ENCODE peak calls at places on chromosomes 1 and 21, in four cellular contexts. Q is H9, S is hepatocyte, D is fibroblast of lung. Y is an unnamed sample.
A peak's percentile ranks its signal among the peaks of the same experiment; 100 is the strongest.

GRCh38 chr1:154213274-154213673 is 7.1 kb upstream of the CFAP141 start:
- DNase-seq in Q (no peak), S (no peak), D (no peak), Y (no peak)

GRCh38 chr1:188715566-188715965 is 1762.1 kb downstream of the BRINP3 start:
- DNase-seq in Q (no peak), S (no peak), D (no peak), Y (no peak)

GRCh38 chr1:239456788-239457187 is 70.4 kb downstream of the CHRM3 start:
- DNase-seq in Q (no peak), S (no peak), D (no peak), Y (no peak)

GRCh38 chr1:178867670-178868069 is 3.2 kb downstream of the ANGPTL1 start:
- DNase-seq in Q (no peak), S (no peak), D (peak; percentile 66), Y (no peak)

GRCh38 chr1:207698822-207699483 is 52.9 kb upstream of the CD46 start:
- DNase-seq in Q (peak; percentile 74), S (peak; percentile 80), D (peak; percentile 67), Y (no peak)

GRCh38 chr1:40897499-40897898 is 35.3 kb upstream of the CITED4 start:
- DNase-seq in Q (peak; percentile 8), S (no peak), D (peak; percentile 13), Y (peak; percentile 61)

GRCh38 chr1:59332983-59333382 is 36.1 kb downstream of the FGGY start:
- DNase-seq in Q (no peak), S (no peak), D (peak; percentile 52), Y (peak; percentile 48)

GRCh38 chr1:152115344-152115743 is at the start of gene TCHH:
- DNase-seq in Q (no peak), S (no peak), D (no peak), Y (no peak)

GRCh38 chr1:70455291-70455690 is 44.2 kb downstream of the CTH start:
- DNase-seq in Q (no peak), S (no peak), D (peak; percentile 22), Y (no peak)

GRCh38 chr1:43427524-43427923 is 26.2 kb downstream of the HYI start:
- DNase-seq in Q (no peak), S (no peak), D (no peak), Y (no peak)

GRCh38 chr1:205041121-205041758 is 1.8 kb upstream of the CNTN2 start:
- DNase-seq in Q (no peak), S (no peak), D (no peak), Y (no peak)

GRCh38 chr1:71706030-71706671 is 576.2 kb downstream of the NEGR1 start:
- DNase-seq in Q (no peak), S (peak; percentile 4), D (peak; percentile 9), Y (no peak)

GRCh38 chr1:183210678-183211077 is 24.6 kb downstream of the LAMC2 start:
- DNase-seq in Q (no peak), S (no peak), D (no peak), Y (no peak)

GRCh38 chr1:180116964-180117763 is 37.5 kb upstream of the QSOX1 start:
- DNase-seq in Q (no peak), S (peak; percentile 60), D (peak; percentile 65), Y (no peak)

GRCh38 chr1:10155087-10155712 is 55.2 kb upstream of the KIF1B start:
- DNase-seq in Q (no peak), S (no peak), D (peak; percentile 71), Y (no peak)

GRCh38 chr1:236518343-236518742 is 5.4 kb upstream of the LGALS8 start:
- DNase-seq in Q (no peak), S (no peak), D (no peak), Y (no peak)

GRCh38 chr1:222171005-222171404 is 376.9 kb downstream of the HHIPL2 start:
- DNase-seq in Q (peak; percentile 31), S (peak; percentile 56), D (peak; percentile 78), Y (peak; percentile 7)

GRCh38 chr21:43361493-43362296 is 65.2 kb downstream of the SIK1 start:
- DNase-seq in Q (no peak), S (peak; percentile 52), D (peak; percentile 69), Y (peak; percentile 66)

GRCh38 chr1:151760597-151761385 is 2.5 kb downstream of the MRPL9 start:
- DNase-seq in Q (no peak), S (no peak), D (no peak), Y (no peak)

GRCh38 chr1:97200627-97201026 is 479.0 kb downstream of the PTBP2 start:
- DNase-seq in Q (no peak), S (no peak), D (no peak), Y (no peak)

GRCh38 chr1:39675220-39675619 is 3.3 kb upstream of the NT5C1A start:
- DNase-seq in Q (no peak), S (no peak), D (no peak), Y (peak; percentile 9)

GRCh38 chr1:172746091-172746949 is 87.4 kb downstream of the FASLG start:
- DNase-seq in Q (no peak), S (peak; percentile 70), D (peak; percentile 99), Y (peak; percentile 53)

GRCh38 chr1:37315236-37315870 is 159.0 kb upstream of the ZC3H12A start:
- DNase-seq in Q (peak; percentile 60), S (no peak), D (no peak), Y (no peak)

GRCh38 chr1:248924696-248925532 is 18.9 kb downstream of the PGBD2 start:
- DNase-seq in Q (peak; percentile 53), S (peak; percentile 58), D (peak; percentile 58), Y (no peak)

GRCh38 chr1:32427264-32427963 is 33.2 kb upstream of the BSDC1 start:
- DNase-seq in Q (no peak), S (no peak), D (no peak), Y (no peak)

GRCh38 chr1:27218736-27219135 is 15.7 kb upstream of the WDTC1 start:
- DNase-seq in Q (no peak), S (no peak), D (no peak), Y (no peak)

GRCh38 chr1:235835226-235835625 is 31.5 kb downstream of the LYST start:
- DNase-seq in Q (no peak), S (peak; percentile 11), D (peak; percentile 61), Y (no peak)

GRCh38 chr1:203764105-203765028 is 616 bp upstream of the LAX1 start:
- DNase-seq in Q (no peak), S (no peak), D (no peak), Y (no peak)

GRCh38 chr1:198497326-198498220 is 42.9 kb downstream of the ATP6V1G3 start:
- DNase-seq in Q (no peak), S (no peak), D (peak; percentile 76), Y (no peak)

GRCh38 chr1:19606817-19607706 is 37.0 kb upstream of the NBL1 start:
- DNase-seq in Q (no peak), S (no peak), D (peak; percentile 67), Y (no peak)

GRCh38 chr1:19610282-19610978 is 33.7 kb upstream of the NBL1 start:
- DNase-seq in Q (no peak), S (no peak), D (no peak), Y (no peak)

GRCh38 chr1:19608232-19608631 is 35.9 kb upstream of the NBL1 start:
- DNase-seq in Q (no peak), S (no peak), D (no peak), Y (no peak)

GRCh38 chr1:19602486-19602885 is 41.6 kb upstream of the NBL1 start:
- DNase-seq in Q (no peak), S (no peak), D (peak; percentile 36), Y (no peak)

GRCh38 chr1:19605884-19606442 is 38.1 kb upstream of the NBL1 start:
- DNase-seq in Q (no peak), S (no peak), D (no peak), Y (no peak)
- H4K20me1 ChIP-seq in Q (peaks cover 2% of the 10 kb centered on the region), S (peaks cover 46% of the 10 kb centered on the region), D (no peaks in the 10 kb centered on the region), Y (peaks cover 5% of the 10 kb centered on the region)

GRCh38 chr1:176466514-176466913 is 3.5 kb downstream of the PAPPA2 start:
- DNase-seq in Q (peak; percentile 46), S (peak; percentile 41), D (no peak), Y (peak; percentile 1)
- H3K27ac ChIP-seq in Q (no peak overlapping the region), S (no peak overlapping the region), D (no peak overlapping the region), Y (no peak overlapping the region)

GRCh38 chr1:206573772-206574161 is 38.5 kb downstream of the EIF2D start:
- DNase-seq in Q (no peak), S (no peak), D (no peak), Y (no peak)
- H4K20me1 ChIP-seq in Q (no peaks in the 10 kb centered on the region), S (no peaks in the 10 kb centered on the region), D (no peaks in the 10 kb centered on the region), Y (no peaks in the 10 kb centered on the region)

DNA sequence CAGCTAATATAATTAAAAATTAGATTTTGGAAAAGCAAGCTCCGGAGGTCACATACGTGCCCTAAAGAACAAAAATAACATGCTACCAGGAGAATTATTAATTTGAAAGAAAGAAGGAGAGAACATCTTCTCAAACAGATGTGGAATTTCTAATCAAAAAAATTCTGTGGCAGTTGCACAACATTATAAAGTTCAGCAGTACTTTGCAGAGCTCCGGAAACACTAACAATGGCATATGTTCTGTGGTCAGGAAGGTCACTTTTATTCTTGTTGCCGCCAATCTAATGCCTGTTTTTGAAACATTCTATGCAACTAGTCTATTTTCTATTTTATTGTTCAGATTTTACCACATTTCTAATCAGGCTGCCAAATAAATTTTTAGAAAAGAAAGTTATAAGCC is 186.8 kb downstream of the SMYD3 start:
- DNase-seq in Q (no peak), S (no peak), D (peak; percentile 57), Y (no peak)
- H3K27ac ChIP-seq in Q (no peak overlapping the region), S (no peak overlapping the region), D (no peak overlapping the region), Y (no peak overlapping the region)

GRCh38 chr1:164784960-164785359 is 226.0 kb downstream of the PBX1 start:
- DNase-seq in Q (no peak), S (no peak), D (no peak), Y (no peak)
- H4K20me1 ChIP-seq in Q (no peaks in the 10 kb centered on the region), S (no peaks in the 10 kb centered on the region), D (no peaks in the 10 kb centered on the region), Y (no peaks in the 10 kb centered on the region)

GRCh38 chr21:31710586-31710985 is 21.3 kb downstream of the SCAF4 start:
- DNase-seq in Q (no peak), S (no peak), D (peak; percentile 57), Y (no peak)
- H3K27ac ChIP-seq in Q (no peak overlapping the region), S (no peak overlapping the region), D (no peak overlapping the region), Y (no peak overlapping the region)

GRCh38 chr21:44615881-44616590 is 4.2 kb downstream of the KRTAP10-8 start:
- DNase-seq in Q (no peak), S (no peak), D (no peak), Y (no peak)
- H4K20me1 ChIP-seq in Q (no peaks in the 10 kb centered on the region), S (no peaks in the 10 kb centered on the region), D (no peaks in the 10 kb centered on the region), Y (no peaks in the 10 kb centered on the region)

DNA sequence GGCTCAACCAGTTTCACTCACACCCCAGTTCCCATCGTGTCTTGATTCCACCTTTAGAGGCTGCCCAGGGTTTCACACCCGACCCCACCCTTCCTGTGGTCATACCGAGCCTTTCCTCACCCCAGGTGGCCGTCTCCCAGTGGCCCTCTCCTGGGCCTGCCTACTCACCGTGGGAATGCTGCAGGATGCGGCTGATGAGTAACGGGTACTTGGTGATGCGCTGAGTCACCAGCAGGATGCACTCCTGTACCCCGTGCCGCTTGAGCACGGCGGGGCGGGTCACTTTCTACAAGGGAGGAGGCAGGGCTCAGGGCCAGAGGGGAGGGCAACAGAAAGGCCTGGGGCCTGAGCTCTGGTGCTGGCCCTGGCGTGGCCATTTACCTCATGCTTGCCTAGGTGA is 16.4 kb downstream of the ARHGEF2 start:
- DNase-seq in Q (peak; percentile 48), S (no peak), D (peak; percentile 90), Y (peak; percentile 92)
- H3K27ac ChIP-seq in Q (no peak overlapping the region), S (no peak overlapping the region), D (peak overlapping the region; percentile 69), Y (peak overlapping the region; percentile 98)

DNA sequence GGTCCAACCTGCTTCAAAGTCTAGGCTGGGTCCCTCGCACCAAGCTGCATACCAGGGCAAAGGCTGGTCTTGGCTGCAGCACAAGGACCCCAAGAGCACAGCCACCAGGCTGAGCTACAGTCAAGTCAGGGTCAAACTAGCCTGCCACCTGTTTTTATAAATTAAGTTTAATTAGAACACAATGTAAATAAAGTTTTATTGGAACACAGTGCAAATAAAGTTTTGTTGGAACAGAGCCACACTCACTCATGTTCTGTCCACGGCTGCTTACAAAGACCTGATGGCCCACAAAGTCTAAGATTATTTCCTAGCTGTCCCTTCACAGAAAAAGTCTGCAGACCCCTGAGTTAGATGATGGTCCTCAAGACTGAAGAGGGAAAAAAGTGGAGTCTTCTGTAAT is 66.2 kb downstream of the MRPL37 start:
- DNase-seq in Q (no peak), S (no peak), D (no peak), Y (no peak)
- H4K20me1 ChIP-seq in Q (no peaks in the 10 kb centered on the region), S (peaks cover 31% of the 10 kb centered on the region), D (no peaks in the 10 kb centered on the region), Y (no peaks in the 10 kb centered on the region)